ENCODE peak calls at places on chromosomes 12 and 14, in nine cellular contexts. O is fibroblast of the aortic adventitia; K is Daoy; X is ACHN; F is activated CD4-positive, alpha-beta T cell treated with anti-CD3 and anti-CD28 coated beads for 1 hour; B is NAMALWA; L is stimulated activated CD4-positive, alpha-beta T cell treated with anti-CD3 and anti-CD28 coated beads, Interleukin-1b, Interleukin-23, amount 100 ng/mL, for 1 hour; Y is NCI-H146; T is AG08396. S is an unnamed sample.

GRCh38 chr12:121773011-121773777 is 20.3 kb downstream of the RHOF start:
- DNase-seq in O (peak), K (peak), X (peak), F (peak), B (peak), L (no peak), Y (peak), T (peak), S (peak)

GRCh38 chr12:131835616-131836171 is 7.5 kb downstream of the MMP17 start:
- DNase-seq in O (no peak), K (no peak), X (no peak), F (no peak), B (no peak), L (no peak), Y (no peak), T (no peak), S (no peak)

GRCh38 chr12:67091204-67091603 is 178.0 kb upstream of the CAND1 start:
- DNase-seq in O (no peak), K (no peak), X (peak), F (no peak), B (no peak), L (no peak), Y (no peak), T (no peak), S (no peak)

GRCh38 chr12:630656-631632 is 32.3 kb downstream of the NINJ2 start:
- DNase-seq in O (no peak), K (no peak), X (no peak), F (peak), B (peak), L (peak), Y (no peak), T (no peak), S (no peak)

GRCh38 chr12:101784376-101784775 is 45.1 kb upstream of the SYCP3 start:
- DNase-seq in O (no peak), K (no peak), X (no peak), F (no peak), B (no peak), L (no peak), Y (no peak), T (no peak), S (peak)

GRCh38 chr14:21086908-21087293 is 11.6 kb downstream of the ZNF219 start:
- DNase-seq in O (no peak), K (no peak), X (no peak), F (no peak), B (no peak), L (no peak), Y (no peak), T (no peak), S (no peak)

GRCh38 chr12:64670856-64671639 is 60.8 kb downstream of the RASSF3 start:
- DNase-seq in O (peak), K (peak), X (peak), F (no peak), B (no peak), L (no peak), Y (no peak), T (no peak), S (peak)

GRCh38 chr12:12336049-12336411 is 14.0 kb downstream of the MANSC1 start:
- DNase-seq in O (no peak), K (peak), X (no peak), F (no peak), B (no peak), L (no peak), Y (no peak), T (no peak), S (no peak)

GRCh38 chr14:106622200-106622745 is 1095.9 kb downstream of the TMEM121 start:
- DNase-seq in O (no peak), K (no peak), X (no peak), F (no peak), B (no peak), L (no peak), Y (no peak), T (no peak), S (no peak)

GRCh38 chr12:109287181-109287580 is 21.9 kb downstream of the FOXN4 start:
- DNase-seq in O (no peak), K (no peak), X (no peak), F (no peak), B (no peak), L (no peak), Y (no peak), T (no peak), S (no peak)

S was measured in NCI-H69.